ENCODE peak calls at places on chromosomes 13 and 19, in seven cellular contexts. W, M, H, P, L, D and A are unnamed samples.
A peak's percentile ranks its signal among the peaks of the same experiment; 100 is the strongest.

GRCh38 chr13:104871456-104871855 is 1664.0 kb downstream of the EFNB2 start:
- DNase-seq in W (no peak), M (no peak), H (no peak), P (no peak), L (no peak), D (no peak), A (no peak)

GRCh38 chr13:22839554-22840286 is 341.1 kb upstream of the SGCG start:
- DNase-seq in W (no peak), M (no peak), H (no peak), P (no peak), L (no peak), D (no peak), A (no peak)

GRCh38 chr13:33757713-33758112 is 60.2 kb upstream of the RFC3 start:
- DNase-seq in W (no peak), M (no peak), H (no peak), P (no peak), L (no peak), D (no peak), A (no peak)

GRCh38 chr13:39918837-39919236 is 263.4 kb downstream of the COG6 start:
- DNase-seq in W (no peak), M (no peak), H (peak; percentile 13), P (no peak), L (no peak), D (no peak), A (no peak)

GRCh38 chr13:60147361-60147760 is 16.4 kb downstream of the DIAPH3 start:
- DNase-seq in W (no peak), M (no peak), H (no peak), P (no peak), L (no peak), D (no peak), A (no peak)

GRCh38 chr19:33687761-33688656 is 66.3 kb downstream of the CHST8 start:
- DNase-seq in W (no peak), M (no peak), H (no peak), P (no peak), L (no peak), D (no peak), A (no peak)

GRCh38 chr19:290539-291521 is at the start of gene PLPP2:
- DNase-seq in W (no peak), M (peak; percentile 64), H (peak; percentile 57), P (peak; percentile 96), L (no peak), D (peak; percentile 4), A (peak; percentile 51)

GRCh38 chr13:104196611-104197010 is 1130.4 kb upstream of the SLC10A2 start:
- DNase-seq in W (no peak), M (no peak), H (no peak), P (no peak), L (no peak), D (no peak), A (no peak)

GRCh38 chr19:42287017-42287825 is 14.7 kb upstream of the PRR19 start:
- DNase-seq in W (no peak), M (no peak), H (no peak), P (no peak), L (no peak), D (no peak), A (no peak)

GRCh38 chr13:98842858-98843481 is 90.5 kb upstream of the SLC15A1 start:
- DNase-seq in W (peak; percentile 69), M (peak; percentile 87), H (peak; percentile 84), P (peak; percentile 89), L (peak; percentile 57), D (peak; percentile 62), A (peak; percentile 86)

GRCh38 chr13:109918179-109918651 is 131.8 kb upstream of the IRS2 start:
- DNase-seq in W (no peak), M (peak; percentile 32), H (peak; percentile 53), P (no peak), L (no peak), D (no peak), A (peak; percentile 30)

GRCh38 chr13:25744176-25744575 is 307.6 kb downstream of the SHISA2 start:
- DNase-seq in W (no peak), M (no peak), H (no peak), P (no peak), L (no peak), D (no peak), A (no peak)

GRCh38 chr13:98274921-98275487 is 97.9 kb upstream of the RNF113B start:
- DNase-seq in W (no peak), M (no peak), H (no peak), P (no peak), L (no peak), D (no peak), A (no peak)

GRCh38 chr13:65236841-65237418 is 1993.2 kb downstream of the PCDH9 start:
- DNase-seq in W (no peak), M (no peak), H (no peak), P (peak; percentile 43), L (no peak), D (no peak), A (peak; percentile 3)

GRCh38 chr13:29583073-29583785 is 12.3 kb downstream of the SLC7A1 start:
- DNase-seq in W (peak; percentile 62), M (no peak), H (peak; percentile 90), P (no peak), L (no peak), D (no peak), A (no peak)

DNA sequence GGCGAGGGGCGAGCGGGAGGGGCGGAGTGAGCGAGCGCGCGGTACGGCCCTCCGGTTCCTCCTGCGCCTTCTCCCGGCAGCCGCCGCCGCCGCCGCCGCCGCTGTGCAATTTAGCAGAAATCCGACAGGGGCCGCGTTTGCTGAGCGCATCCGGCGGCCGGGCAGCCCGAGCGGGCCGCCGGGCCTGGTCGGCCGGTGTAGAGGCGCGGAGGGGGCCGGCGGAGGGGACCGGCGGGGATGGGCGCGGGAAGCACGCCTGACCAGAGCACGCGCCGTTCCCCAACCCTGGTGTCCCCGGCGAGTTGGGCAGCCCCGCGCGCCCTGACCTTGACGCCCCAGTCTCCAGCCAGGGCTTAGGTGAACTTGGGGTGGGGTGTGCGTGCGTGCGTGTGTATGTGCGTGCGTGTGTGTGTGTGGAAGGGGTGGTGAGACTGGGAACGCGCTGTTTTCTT is 144.5 kb upstream of the ZNF536 start:
- DNase-seq in W (peak; percentile 48), M (peak; percentile 88), H (peak; percentile 90), P (peak; percentile 85), L (peak; percentile 13), D (peak; percentile 23), A (peak; percentile 94)
- TF ChIP-seq EZH2 in W (no peak), M (no peak), H (no peak), P (no peak), L (no peak), D (no peak), A (no peak)

GRCh38 chr19:11044436-11044835 is 44.8 kb upstream of the LDLR start:
- DNase-seq in W (no peak), M (no peak), H (no peak), P (no peak), L (no peak), D (no peak), A (no peak)

GRCh38 chr19:11045536-11045935 is 43.7 kb upstream of the LDLR start:
- DNase-seq in W (no peak), M (no peak), H (no peak), P (no peak), L (no peak), D (no peak), A (no peak)

GRCh38 chr19:11038511-11038910 is 50.8 kb upstream of the LDLR start:
- DNase-seq in W (no peak), M (no peak), H (no peak), P (no peak), L (no peak), D (no peak), A (no peak)

GRCh38 chr19:11041966-11042627 is 47.2 kb upstream of the LDLR start:
- DNase-seq in W (peak; percentile 63), M (no peak), H (no peak), P (no peak), L (no peak), D (no peak), A (no peak)

DNA sequence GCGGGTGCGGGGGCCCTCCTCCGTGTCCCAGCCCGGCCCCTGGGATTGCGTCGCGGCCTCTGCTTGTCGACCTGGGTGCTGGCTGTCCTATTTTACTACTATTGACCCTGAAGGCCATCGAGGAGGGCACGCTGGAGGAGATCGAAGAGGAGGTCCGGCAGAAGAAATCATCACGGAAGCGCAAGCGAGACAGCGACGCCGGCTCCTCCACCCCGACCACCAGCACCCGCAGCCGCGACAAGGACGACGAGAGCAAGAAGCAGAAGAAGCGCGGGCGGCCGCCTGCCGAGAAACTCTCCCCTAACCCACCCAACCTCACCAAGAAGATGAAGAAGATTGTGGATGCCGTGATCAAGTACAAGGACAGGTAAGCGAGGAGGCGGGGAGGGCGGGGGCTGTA is 48.1 kb upstream of the LDLR start:
- DNase-seq in W (no peak), M (no peak), H (no peak), P (no peak), L (no peak), D (no peak), A (no peak)
- TF ChIP-seq EZH2phosphoT487 in W (no peak), M (no peak), H (no peak), P (no peak), L (no peak), D (no peak), A (no peak)

DNA sequence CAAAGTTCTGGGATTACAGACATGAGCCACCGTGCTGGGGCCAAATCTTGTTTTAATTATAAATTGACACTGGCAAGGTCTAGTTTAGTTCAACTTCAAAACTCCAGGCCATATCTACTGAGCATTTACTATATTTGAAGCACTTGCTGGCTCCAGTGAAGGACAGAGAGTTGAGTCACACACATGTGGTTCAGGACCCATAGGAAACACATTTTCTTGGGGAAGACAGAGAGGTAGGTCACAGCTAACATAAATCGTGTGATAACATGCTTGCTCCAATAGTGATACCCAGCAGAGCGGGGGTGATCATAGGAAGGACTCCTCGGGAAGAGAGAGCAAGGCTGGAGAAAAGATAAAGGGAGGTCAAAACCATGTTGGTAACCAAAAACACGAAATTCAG is 170.6 kb upstream of the TSC22D1 start:
- DNase-seq in W (no peak), M (no peak), H (peak; percentile 36), P (no peak), L (no peak), D (no peak), A (no peak)
- H3K36me3 ChIP-seq in W (no peaks in the 10 kb centered on the region), M (no peaks in the 10 kb centered on the region), H (no peaks in the 10 kb centered on the region), P (no peaks in the 10 kb centered on the region), L (no peaks in the 10 kb centered on the region), D (no peaks in the 10 kb centered on the region), A (no peaks in the 10 kb centered on the region)

GRCh38 chr19:9070066-9070465 is 16.8 kb upstream of the OR1M1 start:
- DNase-seq in W (no peak), M (no peak), H (no peak), P (peak; percentile 74), L (no peak), D (no peak), A (peak; percentile 86)
- TF ChIP-seq EZH2 in W (no peak), M (no peak), H (no peak), P (no peak), L (no peak), D (no peak), A (no peak)

GRCh38 chr19:15194938-15195337 is 5.9 kb downstream of the NOTCH3 start:
- DNase-seq in W (no peak), M (no peak), H (peak; percentile 94), P (no peak), L (no peak), D (no peak), A (no peak)
- TF ChIP-seq EZH2phosphoT487 in W (no peak), M (no peak), H (no peak), P (no peak), L (no peak), D (no peak), A (no peak)